ENCODE peak calls at places on chromosomes 12 and 14, in four cellular contexts. Z, T, D and W are unnamed samples.

GRCh38 chr12:5511644-5512584 is 80.0 kb downstream of the NTF3 start:
- DNase-seq in Z (peak), D (peak), T (peak), W (peak)

GRCh38 chr12:119423285-119423684 is 88.8 kb downstream of the CCDC60 start:
- DNase-seq in T (peak), Z (peak), D (no peak), W (no peak)

GRCh38 chr12:9651265-9651729 is 18.2 kb upstream of the CLEC2D start:
- DNase-seq in Z (no peak), T (no peak), D (no peak), W (no peak)

GRCh38 chr14:55938249-55938791 is 179.9 kb upstream of the PELI2 start:
- DNase-seq in Z (no peak), D (no peak), T (no peak), W (peak)

GRCh38 chr14:63308723-63309317 is 9.9 kb downstream of the GPHB5 start:
- DNase-seq in T (peak), D (peak), Z (peak), W (peak)

GRCh38 chr12:14960548-14961465 is 594 bp downstream of the ARHGDIB start:
- DNase-seq in D (no peak), Z (no peak), T (no peak), W (peak)

GRCh38 chr12:95880895-95881294 is 22.1 kb downstream of the SNRPF start:
- DNase-seq in D (no peak), Z (no peak), T (no peak), W (no peak)

GRCh38 chr12:9039397-9039977 is 50.1 kb downstream of the KLRG1 start:
- DNase-seq in Z (no peak), D (peak), T (peak), W (peak)

GRCh38 chr12:41932470-41932991 is 212.1 kb downstream of the GXYLT1 start:
- DNase-seq in T (peak), Z (peak), D (no peak), W (peak)

GRCh38 chr14:38137005-38137404 is 70.7 kb upstream of the SSTR1 start:
- DNase-seq in D (no peak), T (no peak), Z (no peak), W (no peak)

GRCh38 chr14:81625343-81625742 is 91.7 kb upstream of the SEL1L start:
- DNase-seq in T (peak), Z (no peak), D (peak), W (no peak)

GRCh38 chr14:81275995-81276698 is 55.4 kb upstream of the GTF2A1 start:
- DNase-seq in D (no peak), T (no peak), Z (no peak), W (no peak)

GRCh38 chr12:76266797-76267196 is 81.4 kb downstream of the BBS10 start:
- DNase-seq in D (peak), Z (no peak), T (no peak), W (peak)

DNA sequence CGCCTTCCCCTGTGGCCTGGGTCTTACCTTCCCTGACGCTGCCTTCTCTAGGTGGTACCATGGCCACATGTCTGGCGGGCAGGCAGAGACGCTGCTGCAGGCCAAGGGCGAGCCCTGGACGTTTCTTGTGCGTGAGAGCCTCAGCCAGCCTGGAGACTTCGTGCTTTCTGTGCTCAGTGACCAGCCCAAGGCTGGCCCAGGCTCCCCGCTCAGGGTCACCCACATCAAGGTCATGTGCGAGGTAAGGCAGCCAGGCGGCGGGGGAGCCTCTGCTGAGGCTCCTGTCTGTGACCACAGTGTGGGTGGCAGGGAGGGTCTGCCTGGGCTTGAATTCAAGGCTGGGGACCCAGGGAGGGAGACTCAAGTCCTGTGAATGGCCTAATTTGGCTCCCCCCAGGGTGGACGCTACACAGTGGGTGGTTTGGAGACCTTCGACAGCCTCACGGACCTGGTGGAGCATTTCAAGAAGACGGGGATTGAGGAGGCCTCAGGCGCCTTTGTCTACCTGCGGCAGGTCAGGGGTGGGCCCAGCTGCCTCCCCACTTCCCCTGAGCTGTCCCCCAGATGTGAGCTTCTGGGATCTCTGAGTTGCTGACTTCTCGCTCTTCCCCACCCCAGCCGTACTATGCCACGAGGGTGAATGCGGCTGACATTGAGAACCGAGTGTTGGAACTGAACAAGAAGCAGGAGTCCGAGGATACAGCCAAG is 3.8 kb downstream of the PTPN6 start:
- DNase-seq in T (peak), Z (no peak), D (no peak), W (no peak)
- TF ChIP-seq MAX in T (no peak), Z (no peak), D (no peak), W (no peak)

DNA sequence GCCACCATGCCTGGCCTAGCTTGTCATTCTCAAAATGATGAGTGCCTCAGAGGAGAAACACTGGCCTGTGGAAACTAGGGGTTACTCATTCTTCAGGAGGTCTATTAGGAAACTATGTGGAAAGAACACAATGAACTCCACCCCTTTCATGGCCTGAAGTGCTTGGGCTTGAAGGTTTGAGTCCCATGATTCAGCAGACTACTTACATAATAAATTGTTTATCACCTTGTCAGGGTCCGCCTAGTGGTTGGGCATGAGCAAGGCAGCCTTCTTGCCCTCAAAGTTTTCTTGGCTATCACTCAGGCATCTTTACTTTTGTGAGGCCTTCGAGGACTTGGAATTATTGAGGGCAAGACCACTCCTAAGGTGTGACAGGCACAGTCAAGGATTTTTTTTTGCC is 251.2 kb downstream of the ACSS3 start:
- DNase-seq in T (no peak), Z (peak), D (peak), W (peak)
- TF ChIP-seq MAX in T (no peak), Z (no peak), D (no peak), W (no peak)

DNA sequence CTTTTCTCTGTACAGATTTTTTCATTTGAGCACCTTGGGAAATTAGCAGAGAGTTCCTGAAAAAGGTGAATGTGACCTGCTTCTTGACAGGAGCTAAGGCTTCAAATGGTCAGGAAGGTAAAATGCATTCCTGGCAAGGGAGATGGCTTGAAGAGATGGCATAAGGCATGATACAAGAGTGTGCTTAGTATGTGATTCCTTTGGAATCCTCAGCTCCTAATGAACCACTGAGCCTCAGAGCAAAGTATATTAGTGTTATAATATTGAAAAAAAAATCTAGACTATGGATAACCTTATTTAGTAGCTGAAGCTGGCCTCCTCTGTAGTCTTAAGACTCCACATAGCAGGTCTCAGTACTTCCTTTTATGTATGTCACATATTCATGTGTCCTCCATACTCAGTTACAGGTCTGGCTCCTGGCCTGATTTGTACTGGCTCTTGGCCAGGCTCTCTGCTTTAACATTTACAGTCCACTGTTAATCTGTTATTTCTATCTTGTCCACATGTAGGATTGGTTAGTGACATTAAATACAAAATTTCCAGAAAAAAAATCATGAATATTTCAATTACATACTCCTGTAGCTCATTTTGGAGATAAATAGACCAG is 17.9 kb downstream of the TOGARAM1 start:
- DNase-seq in Z (no peak), D (no peak), T (peak), W (peak)
- TF ChIP-seq MAX in Z (no peak), D (no peak), T (no peak), W (no peak)

GRCh38 chr12:132115500-132115899 is 28.6 kb downstream of the DDX51 start:
- DNase-seq in D (no peak), Z (no peak), T (no peak), W (no peak)
- TF ChIP-seq MAX in D (no peak), Z (no peak), T (no peak), W (no peak)

DNA sequence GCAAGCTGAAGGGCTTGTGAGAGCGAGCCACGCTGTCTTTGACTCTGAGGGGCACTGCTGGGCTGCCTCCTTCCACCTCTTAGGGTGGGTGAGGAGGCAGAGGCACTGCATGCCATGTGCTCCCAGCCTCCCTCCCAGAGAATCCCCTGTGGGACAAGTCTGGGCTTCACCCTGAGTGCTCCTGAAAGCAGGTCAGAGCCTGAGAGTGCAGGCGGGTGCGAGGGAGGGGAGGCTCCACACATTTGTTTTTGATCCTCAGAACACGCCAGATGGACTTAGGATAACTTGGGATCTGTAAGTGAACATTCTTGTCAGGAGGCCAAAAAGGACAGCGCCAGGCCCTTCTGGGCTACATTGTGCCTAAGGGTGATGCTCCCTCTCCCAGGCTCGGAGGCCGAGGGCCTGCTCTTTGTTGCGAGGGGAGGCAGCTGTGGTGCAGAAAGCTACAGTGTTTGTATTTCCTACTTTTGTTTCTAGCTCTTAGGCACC is 155.4 kb downstream of the TMX1 start:
- DNase-seq in Z (peak), T (peak), D (peak), W (peak)
- TF ChIP-seq MAX in Z (peak), T (peak), D (peak), W (peak)

GRCh38 chr12:92070864-92071445 is 74.7 kb downstream of the BTG1 start:
- DNase-seq in Z (no peak), D (peak), T (no peak), W (no peak)

GRCh38 chr12:92065018-92065499 is 80.6 kb downstream of the BTG1 start:
- DNase-seq in D (peak), Z (no peak), T (no peak), W (no peak)

GRCh38 chr12:92070054-92070863 is 75.4 kb downstream of the BTG1 start:
- DNase-seq in D (peak), Z (no peak), T (no peak), W (no peak)

GRCh38 chr12:92065664-92066063 is 80.0 kb downstream of the BTG1 start:
- DNase-seq in D (no peak), Z (no peak), T (no peak), W (no peak)

GRCh38 chr12:92068441-92068840 is 77.2 kb downstream of the BTG1 start:
- DNase-seq in D (peak), Z (no peak), T (peak), W (no peak)
- TF ChIP-seq MAX in D (no peak), Z (no peak), T (no peak), W (no peak)

GRCh38 chr12:110117948-110118685 is 6.0 kb upstream of the IFT81 start:
- DNase-seq in D (no peak), T (no peak), Z (no peak), W (peak)
- TF ChIP-seq MAX in D (no peak), T (no peak), Z (no peak), W (no peak)

GRCh38 chr12:110367209-110367864 is 36.2 kb downstream of the ANAPC7 start:
- DNase-seq in T (no peak), Z (no peak), D (no peak), W (no peak)
- TF ChIP-seq MAX in T (no peak), Z (no peak), D (no peak), W (no peak)

GRCh38 chr12:12505544-12506501 is 56.8 kb downstream of the DUSP16 start:
- DNase-seq in T (peak), D (no peak), Z (no peak), W (peak)
- TF ChIP-seq MAX in T (peak), D (no peak), Z (no peak), W (no peak)

GRCh38 chr12:106583578-106584103 is 837 bp downstream of the RFX4 start:
- DNase-seq in D (peak), T (peak), Z (peak), W (no peak)
- TF ChIP-seq MAX in D (no peak), T (no peak), Z (no peak), W (no peak)